ENCODE peak calls at places on chromosomes 12 and 14, in four cellular contexts. N is NCI-H1417, T is uterus, S is NCI-H460. L is an unnamed sample.

GRCh38 chr12:45546545-45546944 is 183.0 kb upstream of the ARID2 start:
- DNase-seq in N (no peak), T (no peak), S (no peak), L (no peak)

GRCh38 chr14:19920021-19920657 is at the start of gene OR4K5:
- DNase-seq in N (no peak), T (no peak), S (no peak), L (no peak)

GRCh38 chr12:65667932-65668331 is 156.4 kb upstream of the HMGA2 start:
- DNase-seq in N (no peak), T (no peak), S (no peak), L (no peak)

GRCh38 chr12:57111046-57111698 is at the start of gene STAT6:
- DNase-seq in N (peak; percentile 55), T (peak; percentile 74), S (peak; percentile 58), L (peak; percentile 71)

GRCh38 chr12:75878382-75878720 is 153.2 kb downstream of the PHLDA1 start:
- DNase-seq in N (no peak), T (no peak), S (no peak), L (no peak)

GRCh38 chr14:103883263-103883523 is 35.8 kb upstream of the PPP1R13B start:
- DNase-seq in N (no peak), T (no peak), S (no peak), L (no peak)

GRCh38 chr12:62719027-62719426 is 215.9 kb downstream of the PPM1H start:
- DNase-seq in N (no peak), T (no peak), S (no peak), L (no peak)

GRCh38 chr14:68625366-68626090 is 167.3 kb downstream of the ZFP36L1 start:
- DNase-seq in N (no peak), T (no peak), S (no peak), L (no peak)

GRCh38 chr14:103522649-103523582 is at the start of gene CKB:
- DNase-seq in N (peak; percentile 91), T (peak; percentile 75), S (peak; percentile 68), L (no peak)

GRCh38 chr14:74483321-74483720 is 9.8 kb downstream of the NPC2 start:
- DNase-seq in N (no peak), T (no peak), S (no peak), L (no peak)

GRCh38 chr14:24334431-24335271 is at the start of gene ADCY4:
- DNase-seq in N (peak; percentile 45), T (no peak), S (no peak), L (no peak)

GRCh38 chr12:32566663-32567634 is 112.2 kb upstream of the DNM1L start:
- DNase-seq in N (peak; percentile 26), T (no peak), S (no peak), L (no peak)

GRCh38 chr12:127588224-127588623 is 678.7 kb upstream of the TMEM132C start:
- DNase-seq in N (no peak), T (no peak), S (no peak), L (no peak)

GRCh38 chr12:118853634-118854033 is 127.7 kb upstream of the SRRM4 start:
- DNase-seq in N (peak; percentile 6), T (no peak), S (no peak), L (no peak)

GRCh38 chr12:106131671-106132070 is 7.1 kb downstream of the NUAK1 start:
- DNase-seq in N (no peak), T (peak; percentile 45), S (no peak), L (no peak)

GRCh38 chr12:12817611-12818010 is 4.5 kb downstream of the DDX47 start:
- DNase-seq in N (no peak), T (no peak), S (no peak), L (no peak)

GRCh38 chr12:54678131-54678530 is 30.0 kb upstream of the DCD start:
- DNase-seq in N (no peak), T (no peak), S (no peak), L (no peak)

GRCh38 chr12:102618197-102618897 is 138.0 kb upstream of the IGF1 start:
- DNase-seq in N (no peak), T (peak; percentile 28), S (no peak), L (no peak)

GRCh38 chr12:50537538-50537919 is 32.7 kb downstream of the DIP2B start:
- DNase-seq in N (no peak), T (no peak), S (no peak), L (no peak)

GRCh38 chr14:98189521-98189920 is 1082.5 kb downstream of the BCL11B start:
- DNase-seq in N (no peak), T (no peak), S (no peak), L (peak; percentile 53)

GRCh38 chr12:7929069-7929792 is 6.8 kb downstream of the SLC2A3 start:
- DNase-seq in N (no peak), T (no peak), S (no peak), L (no peak)

GRCh38 chr12:87116778-87117177 is 860.6 kb upstream of the MGAT4C start:
- DNase-seq in N (peak; percentile 18), T (no peak), S (no peak), L (no peak)

GRCh38 chr14:64220056-64220455 is 74.1 kb downstream of the ESR2 start:
- DNase-seq in N (no peak), T (no peak), S (no peak), L (no peak)

GRCh38 chr12:56014205-56014604 is 6.6 kb upstream of the IKZF4 start:
- DNase-seq in N (no peak), T (no peak), S (no peak), L (no peak)

GRCh38 chr14:38507299-38507698 is 251.4 kb upstream of the CLEC14A start:
- DNase-seq in N (no peak), T (no peak), S (no peak), L (no peak)

GRCh38 chr14:80202888-80203562 is 8.3 kb downstream of the DIO2 start:
- DNase-seq in N (no peak), T (no peak), S (no peak), L (peak; percentile 14)